ENCODE peak calls at places on chromosome 1, in ten cellular contexts. B is Peyer's patch; R is colonic mucosa; F is IMR-90; K is adrenal gland; C is ascending aorta; X is CD8-positive, alpha-beta memory T cell; Q is dorsolateral prefrontal cortex; E is fibroblast of lung; P is naive thymus-derived CD4-positive, alpha-beta T cell. H is an unnamed sample. For H3K27me3, the result is how much of the 10 kb centered on the place peaks cover.

GRCh38 chr1:8094481-8095241 is 68.6 kb upstream of the ERRFI1 start:
- DNase-seq in B (peak), R (peak), F (peak), K (no peak), C (no peak), X (no peak), Q (no peak), E (peak), P (no peak), H (no peak)

GRCh38 chr1:180851995-180852887 is 60.5 kb upstream of the KIAA1614 start:
- DNase-seq in B (no peak), R (no peak), F (no peak), K (no peak), C (no peak), X (no peak), Q (no peak), E (no peak), P (no peak), H (no peak)

GRCh38 chr1:161481624-161482392 is 23.4 kb upstream of the FCGR2A start:
- DNase-seq in B (no peak), R (no peak), F (no peak), K (no peak), C (no peak), X (no peak), Q (no peak), E (no peak), P (no peak), H (no peak)

GRCh38 chr1:91779603-91780021 is 106.3 kb downstream of the TGFBR3 start:
- DNase-seq in B (no peak), R (no peak), F (no peak), K (no peak), C (no peak), X (no peak), Q (no peak), E (no peak), P (no peak), H (no peak)

GRCh38 chr1:2783435-2784397 is 17.8 kb downstream of the TTC34 start:
- DNase-seq in B (peak), R (peak), F (no peak), K (no peak), C (no peak), X (no peak), Q (no peak), E (no peak), P (no peak), H (no peak)

GRCh38 chr1:77513839-77514763 is 168.4 kb downstream of the ZZZ3 start:
- DNase-seq in B (no peak), R (no peak), F (peak), K (no peak), C (no peak), X (no peak), Q (peak), E (peak), P (no peak), H (no peak)

GRCh38 chr1:156571959-156572662 is at the start of gene IQGAP3:
- DNase-seq in B (peak), R (peak), F (peak), K (peak), C (peak), X (peak), Q (peak), E (peak), P (peak), H (peak)

GRCh38 chr1:64691631-64692030 is 53.2 kb upstream of the RAVER2 start:
- DNase-seq in B (no peak), R (no peak), F (peak), K (no peak), C (no peak), X (no peak), Q (no peak), E (peak), P (no peak), H (no peak)

GRCh38 chr1:244322791-244323521 is 128.8 kb downstream of the ADSS2 start:
- DNase-seq in B (no peak), R (peak), F (peak), K (peak), C (no peak), X (peak), Q (no peak), E (peak), P (no peak), H (peak)

GRCh38 chr1:78370779-78371482 is 119.8 kb upstream of the PTGFR start:
- DNase-seq in B (no peak), R (no peak), F (peak), K (no peak), C (no peak), X (no peak), Q (no peak), E (peak), P (no peak), H (no peak)

GRCh38 chr1:203742446-203742845 is 22.5 kb upstream of the LAX1 start:
- DNase-seq in B (no peak), R (no peak), F (peak), K (no peak), C (no peak), X (no peak), Q (no peak), E (no peak), P (no peak), H (no peak)

GRCh38 chr1:185969524-185969991 is 235.4 kb downstream of the HMCN1 start:
- DNase-seq in B (no peak), R (no peak), F (peak), K (no peak), C (no peak), X (no peak), Q (no peak), E (no peak), P (no peak), H (no peak)

GRCh38 chr1:23727362-23727811 is 15.9 kb upstream of the ELOA start:
- DNase-seq in B (no peak), R (peak), F (peak), K (no peak), C (peak), X (no peak), Q (peak), E (peak), P (no peak), H (peak)

DNA sequence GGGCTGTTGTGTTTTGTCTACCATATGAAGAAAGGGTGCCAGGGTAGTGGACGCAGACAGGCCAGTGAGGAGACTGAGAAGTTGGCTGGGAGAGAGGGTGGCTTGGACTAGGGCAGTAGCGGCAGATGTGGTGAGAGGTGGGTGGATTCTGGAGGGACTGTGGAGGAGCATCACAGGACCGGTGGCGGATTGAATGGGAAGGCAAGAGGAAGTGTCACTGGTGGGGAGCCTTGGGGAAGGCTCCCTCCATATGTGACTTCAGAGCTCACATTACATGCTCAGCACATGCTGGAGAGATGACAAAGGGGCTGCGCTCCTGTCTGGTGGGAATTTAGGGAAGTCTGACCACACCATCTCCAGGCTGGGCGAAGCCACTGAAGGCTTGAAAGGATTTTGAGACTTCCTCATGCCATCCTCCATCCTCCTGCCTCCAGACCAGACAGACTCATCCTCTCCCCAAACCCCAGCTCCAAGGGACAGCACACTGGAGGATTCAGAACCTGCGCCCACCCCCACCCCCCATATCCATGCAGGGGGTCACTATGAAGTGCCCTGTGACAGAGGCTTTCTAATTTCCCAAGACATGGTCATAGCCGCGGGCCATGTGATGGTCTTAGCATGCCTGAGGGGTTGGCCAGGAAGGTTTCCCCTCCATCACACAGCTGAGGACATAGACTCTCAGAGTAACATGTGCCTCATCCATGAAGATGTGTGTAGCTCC is 138.8 kb upstream of the WNT4 start:
- DNase-seq in B (no peak), R (no peak), F (no peak), K (no peak), C (no peak), X (no peak), Q (no peak), E (no peak), P (no peak), H (no peak)
- H3K27me3 ChIP-seq in B (under half), R (under half), F (half or more), K (under half), C (under half), X (under half), Q (under half), E (under half), P (under half), H (under half)

GRCh38 chr1:213391445-213391844 is 340.4 kb downstream of the RPS6KC1 start:
- DNase-seq in B (no peak), R (no peak), F (no peak), K (no peak), C (no peak), X (no peak), Q (no peak), E (no peak), P (no peak), H (no peak)
- H3K27me3 ChIP-seq in B (under half), R (under half), F (under half), K (under half), C (under half), X (under half), Q (under half), E (under half), P (under half), H (under half)

GRCh38 chr1:9732123-9732971 is 80.8 kb downstream of the PIK3CD start:
- DNase-seq in B (no peak), R (no peak), F (no peak), K (no peak), C (no peak), X (no peak), Q (no peak), E (no peak), P (no peak), H (no peak)

GRCh38 chr1:9731561-9731960 is 80.0 kb downstream of the PIK3CD start:
- DNase-seq in B (no peak), R (no peak), F (no peak), K (no peak), C (no peak), X (no peak), Q (no peak), E (no peak), P (no peak), H (no peak)

GRCh38 chr1:9731051-9731537 is 79.6 kb downstream of the PIK3CD start:
- DNase-seq in B (no peak), R (no peak), F (no peak), K (no peak), C (no peak), X (no peak), Q (no peak), E (no peak), P (no peak), H (no peak)

GRCh38 chr1:9735800-9736199 is 84.3 kb downstream of the PIK3CD start:
- DNase-seq in B (no peak), R (no peak), F (no peak), K (no peak), C (no peak), X (no peak), Q (no peak), E (no peak), P (no peak), H (no peak)

DNA sequence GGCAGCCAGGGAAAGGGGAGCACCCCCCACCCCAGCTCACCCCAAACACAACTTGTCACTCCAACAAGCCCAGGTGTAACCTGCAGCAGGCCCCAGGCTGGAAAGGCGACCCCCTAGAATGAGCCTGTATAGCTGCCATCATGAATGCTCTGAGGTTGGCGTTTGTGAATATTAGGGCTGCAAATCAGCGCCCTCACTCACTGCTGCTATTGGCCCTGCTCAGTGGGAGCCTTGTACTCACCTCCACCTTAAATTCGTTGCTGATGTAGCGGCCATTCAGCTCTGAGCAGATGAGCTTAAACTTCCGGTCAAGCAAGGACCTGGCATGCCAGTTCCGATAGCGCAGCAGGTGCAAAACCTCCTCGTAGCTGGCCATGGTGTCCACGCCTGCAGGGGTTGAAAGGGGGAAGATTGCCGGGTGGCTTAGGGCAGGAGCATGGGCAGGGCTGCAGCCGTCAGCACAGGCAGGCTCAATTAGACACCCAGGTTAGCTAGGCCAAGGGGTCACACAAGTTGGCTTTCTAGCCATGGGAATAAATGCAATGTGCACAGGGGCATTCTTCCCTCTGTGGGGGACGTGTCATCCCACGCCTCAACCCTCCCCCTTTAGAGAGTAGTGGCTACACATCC is 81.7 kb downstream of the PIK3CD start:
- DNase-seq in B (no peak), R (no peak), F (no peak), K (no peak), C (no peak), X (no peak), Q (no peak), E (no peak), P (no peak), H (no peak)
- H3K27me3 ChIP-seq in B (under half), R (under half), F (under half), K (under half), C (under half), X (under half), Q (under half), E (under half), P (under half), H (under half)

GRCh38 chr1:18192974-18193373 is 85.4 kb downstream of the IGSF21 start:
- DNase-seq in B (no peak), R (no peak), F (no peak), K (no peak), C (no peak), X (no peak), Q (no peak), E (no peak), P (no peak), H (no peak)
- H3K27me3 ChIP-seq in B (under half), R (under half), F (under half), K (under half), C (under half), X (under half), Q (under half), E (under half), P (under half), H (under half)

DNA sequence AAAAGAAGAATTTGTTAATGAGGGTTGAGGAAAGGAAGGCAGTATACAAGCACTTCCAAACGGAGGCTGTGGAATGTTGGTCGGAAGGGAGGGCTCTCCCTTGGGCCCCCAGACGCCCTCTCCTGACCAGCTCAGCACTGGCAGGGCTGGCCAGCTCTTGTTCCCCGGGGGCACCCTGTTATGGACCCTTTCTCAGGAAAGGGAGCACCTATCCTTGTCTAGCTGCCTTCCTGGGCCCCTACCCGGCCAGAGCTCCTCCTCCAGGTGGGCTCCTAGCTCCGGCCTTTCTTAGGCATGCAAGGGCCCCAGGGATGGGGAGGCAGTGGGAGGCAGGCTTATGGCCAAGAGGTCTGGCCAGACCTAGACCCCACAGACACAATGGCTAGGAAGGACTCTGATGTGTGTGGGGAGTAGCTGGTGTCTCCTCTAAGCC is 926 bp downstream of the BLACAT1 start:
- DNase-seq in B (peak), R (no peak), F (no peak), K (no peak), C (no peak), X (no peak), Q (no peak), E (no peak), P (no peak), H (no peak)
- H3K27me3 ChIP-seq in B (under half), R (half or more), F (half or more), K (half or more), C (under half), X (under half), Q (under half), E (half or more), P (under half), H (half or more)

GRCh38 chr1:30882678-30883388 is 25.7 kb downstream of the SDC3 start:
- DNase-seq in B (no peak), R (no peak), F (no peak), K (no peak), C (no peak), X (no peak), Q (no peak), E (no peak), P (no peak), H (no peak)
- H3K27me3 ChIP-seq in B (under half), R (under half), F (under half), K (under half), C (under half), X (under half), Q (under half), E (under half), P (under half), H (under half)

GRCh38 chr1:165240486-165240885 is 116.0 kb downstream of the LMX1A start:
- DNase-seq in B (no peak), R (no peak), F (no peak), K (no peak), C (no peak), X (no peak), Q (no peak), E (no peak), P (no peak), H (no peak)

GRCh38 chr1:165241321-165241720 is 115.2 kb downstream of the LMX1A start:
- DNase-seq in B (no peak), R (no peak), F (no peak), K (no peak), C (no peak), X (no peak), Q (no peak), E (no peak), P (no peak), H (no peak)

GRCh38 chr1:165241952-165242351 is 114.6 kb downstream of the LMX1A start:
- DNase-seq in B (no peak), R (no peak), F (no peak), K (no peak), C (no peak), X (no peak), Q (no peak), E (no peak), P (no peak), H (no peak)

GRCh38 chr1:165235777-165236285 is 120.7 kb downstream of the LMX1A start:
- DNase-seq in B (no peak), R (no peak), F (no peak), K (no peak), C (no peak), X (no peak), Q (no peak), E (no peak), P (no peak), H (no peak)

DNA sequence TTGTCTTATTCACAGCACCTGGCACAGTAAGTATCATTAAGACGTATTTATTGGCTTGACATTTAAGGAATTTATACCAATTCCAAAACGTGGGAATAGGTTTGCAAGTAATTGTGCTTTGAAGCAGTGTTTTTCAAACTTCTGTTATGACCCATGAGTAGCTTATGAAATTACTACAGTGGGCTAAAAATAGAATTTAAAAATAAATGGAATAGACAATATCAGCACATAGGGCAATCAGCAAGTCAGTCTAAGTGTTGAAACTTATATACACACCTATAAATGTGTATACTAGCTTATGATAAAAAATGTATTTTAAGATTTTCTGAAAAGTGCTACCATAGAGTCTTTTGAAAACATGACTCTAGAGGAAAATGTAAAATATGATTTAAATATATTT is 116.6 kb downstream of the LMX1A start:
- DNase-seq in B (no peak), R (no peak), F (no peak), K (no peak), C (no peak), X (no peak), Q (no peak), E (no peak), P (no peak), H (no peak)
- H3K27me3 ChIP-seq in B (under half), R (under half), F (under half), K (under half), C (under half), X (under half), Q (under half), E (under half), P (under half), H (under half)